ENCODE peak calls at places on chromosomes 16 and 17, in five cellular contexts. T is pancreas; D is naive thymus-derived CD8-positive, alpha-beta T cell; O is uterus; F is right lobe of liver. K is an unnamed sample.

GRCh38 chr16:23435500-23435899 is 17.5 kb downstream of the COG7 start:
- DNase-seq in D (peak), F (peak), O (peak), T (peak), K (peak)

GRCh38 chr16:17235147-17235817 is 235.5 kb downstream of the XYLT1 start:
- DNase-seq in D (no peak), F (no peak), T (no peak), O (no peak), K (no peak)

GRCh38 chr17:74305865-74306654 is 20.0 kb upstream of the KIF19 start:
- DNase-seq in T (no peak), D (no peak), O (no peak), F (no peak), K (no peak)

GRCh38 chr17:36778458-36778857 is 158.8 kb upstream of the LHX1 start:
- DNase-seq in F (no peak), D (no peak), T (no peak), O (no peak), K (no peak)

GRCh38 chr16:88505405-88506082 is 52.5 kb downstream of the ZFPM1 start:
- DNase-seq in T (peak), D (peak), O (peak), F (peak), K (peak)

GRCh38 chr16:67216612-67217490 is 10.1 kb upstream of the TMEM208 start:
- DNase-seq in F (no peak), T (peak), D (no peak), O (peak), K (no peak)

GRCh38 chr17:20120835-20121234 is 111.7 kb downstream of the SPECC1 start:
- DNase-seq in O (no peak), D (no peak), T (no peak), F (no peak), K (no peak)

GRCh38 chr17:32503251-32504165 is 16.7 kb downstream of the CDK5R1 start:
- DNase-seq in D (peak), O (no peak), F (no peak), T (no peak), K (no peak)

GRCh38 chr17:81396722-81397313 is 1.6 kb downstream of the BAHCC1 start:
- DNase-seq in O (no peak), D (no peak), T (no peak), F (peak), K (peak)

GRCh38 chr16:27211026-27211425 is 7.7 kb downstream of the KDM8 start:
- DNase-seq in O (no peak), F (no peak), D (no peak), T (no peak), K (no peak)

GRCh38 chr17:57956311-57957119 is 1.3 kb upstream of the CUEDC1 start:
- DNase-seq in T (peak), O (peak), F (no peak), D (peak), K (no peak)

GRCh38 chr17:19354123-19354522 is 8.4 kb downstream of the B9D1 start:
- DNase-seq in D (no peak), T (no peak), F (no peak), O (no peak), K (no peak)

GRCh38 chr16:56970934-56971767 is 9.4 kb downstream of the CETP start:
- DNase-seq in D (no peak), T (no peak), F (no peak), O (no peak), K (no peak)

GRCh38 chr17:80719449-80719848 is 174.8 kb downstream of the RPTOR start:
- DNase-seq in T (no peak), O (no peak), F (no peak), D (no peak), K (no peak)

GRCh38 chr16:12390644-12391043 is 413.0 kb downstream of the CPPED1 start:
- DNase-seq in D (no peak), F (no peak), T (no peak), O (no peak), K (no peak)

GRCh38 chr17:79568661-79569060 is 42.2 kb downstream of the RBFOX3 start:
- DNase-seq in D (no peak), T (no peak), F (no peak), O (no peak), K (no peak)

GRCh38 chr17:71878271-71878670 is 242.5 kb upstream of the SOX9 start:
- DNase-seq in O (no peak), T (no peak), F (no peak), D (no peak), K (no peak)

GRCh38 chr17:37535906-37536305 is 46.2 kb downstream of the DUSP14 start:
- DNase-seq in F (no peak), D (no peak), O (no peak), T (no peak), K (no peak)

GRCh38 chr17:54860617-54861468 is 39.8 kb upstream of the TOM1L1 start:
- DNase-seq in D (no peak), O (no peak), T (no peak), F (no peak), K (no peak)

GRCh38 chr16:54425681-54426549 is 139.3 kb upstream of the IRX3 start:
- DNase-seq in T (no peak), O (no peak), D (no peak), F (no peak), K (no peak)

GRCh38 chr16:53129281-53130192 is 74.7 kb downstream of the CHD9 start:
- DNase-seq in O (no peak), T (peak), F (no peak), D (no peak), K (no peak)

K was measured in psoas muscle.